ENCODE peak calls at places on chromosomes 4 and X, in seven cellular contexts. E is transverse colon, L is left lung, R is iris pigment epithelial cell, Z is SK-MEL-5, B is brain microvascular endothelial cell, H is GM12891. P is an unnamed sample.

GRCh38 chrX:9318761-9319160 is 146.1 kb upstream of the TBL1X start:
- DNase-seq in E (no peak), L (no peak), R (no peak), Z (no peak), B (no peak), H (no peak), P (no peak)

GRCh38 chr4:5051692-5052423 is 578 bp downstream of the STK32B start:
- DNase-seq in E (no peak), L (no peak), R (peak), Z (no peak), B (peak), H (no peak), P (no peak)

GRCh38 chrX:17375631-17376380 is 806 bp downstream of the NHS start:
- DNase-seq in E (peak), L (peak), R (peak), Z (no peak), B (no peak), H (no peak), P (no peak)

GRCh38 chr4:60173103-60173502 is 1027.0 kb upstream of the ADGRL3 start:
- DNase-seq in E (no peak), L (no peak), R (no peak), Z (no peak), B (no peak), H (no peak), P (no peak)

GRCh38 chr4:16524911-16525574 is 298.8 kb upstream of the TAPT1 start:
- DNase-seq in E (no peak), L (no peak), R (peak), Z (no peak), B (no peak), H (no peak), P (no peak)

GRCh38 chrX:39133971-39134370 is 332.7 kb downstream of the MID1IP1 start:
- DNase-seq in E (peak), L (no peak), R (no peak), Z (peak), B (no peak), H (no peak), P (no peak)

GRCh38 chrX:16712116-16712824 is at the start of gene CTPS2:
- DNase-seq in E (peak), L (peak), R (peak), Z (peak), B (peak), H (peak), P (no peak)

GRCh38 chr4:10096976-10097330 is 19.6 kb downstream of the WDR1 start:
- DNase-seq in E (no peak), L (no peak), R (no peak), Z (no peak), B (no peak), H (no peak), P (no peak)

GRCh38 chr4:158444621-158445020 is 77.1 kb upstream of the RXFP1 start:
- DNase-seq in E (no peak), L (no peak), R (peak), Z (no peak), B (no peak), H (no peak), P (no peak)

P was measured in kidney epithelial cell.